ENCODE peak calls at places on chromosomes 5 and 9, in ten cellular contexts. V is fibroblast of lung, R is adrenal gland, F is neural crest cell, H is DND-41, M is mesothelial cell of epicardium, Y is GM06990, K is gastrocnemius medialis, U is heart right ventricle, O is AG04449. E is an unnamed sample.

GRCh38 chr9:3880851-3881250 is 355.1 kb upstream of the RFX3 start:
- DNase-seq in V (peak), R (no peak), F (no peak), H (no peak), M (no peak), Y (no peak), K (no peak), U (no peak), O (peak), E (no peak)

GRCh38 chr5:137294604-137295003 is 204.5 kb downstream of the SPOCK1 start:
- DNase-seq in V (no peak), R (no peak), F (no peak), H (no peak), M (no peak), Y (no peak), K (no peak), U (no peak), O (no peak), E (no peak)

GRCh38 chr9:137457406-137458193 is 1.5 kb downstream of the NSMF start:
- DNase-seq in V (no peak), R (peak), F (no peak), H (no peak), M (peak), Y (peak), K (no peak), U (no peak), O (no peak), E (no peak)

GRCh38 chr9:109277451-109277850 is 43.4 kb downstream of the EPB41L4B start:
- DNase-seq in V (no peak), R (no peak), F (no peak), H (no peak), M (no peak), Y (no peak), K (no peak), U (peak), O (no peak), E (no peak)

GRCh38 chr5:454936-455335 is 12.0 kb downstream of the EXOC3 start:
- DNase-seq in V (no peak), R (peak), F (no peak), H (no peak), M (no peak), Y (no peak), K (no peak), U (peak), O (no peak), E (no peak)

GRCh38 chr5:15598294-15598902 is 98.4 kb downstream of the FBXL7 start:
- DNase-seq in V (no peak), R (no peak), F (peak), H (peak), M (no peak), Y (no peak), K (no peak), U (no peak), O (no peak), E (peak)

GRCh38 chr9:37992924-37993349 is 76.1 kb downstream of the SHB start:
- DNase-seq in V (no peak), R (no peak), F (no peak), H (peak), M (no peak), Y (no peak), K (peak), U (no peak), O (no peak), E (no peak)

GRCh38 chr9:130857864-130858730 is 23.0 kb downstream of the ABL1 start:
- DNase-seq in V (peak), R (no peak), F (no peak), H (no peak), M (no peak), Y (no peak), K (peak), U (peak), O (peak), E (no peak)

GRCh38 chr9:16868706-16869105 is 1.8 kb downstream of the BNC2 start:
- DNase-seq in V (peak), R (no peak), F (no peak), H (no peak), M (no peak), Y (no peak), K (no peak), U (no peak), O (no peak), E (no peak)

GRCh38 chr5:154815684-154816247 is 34.6 kb downstream of the FAXDC2 start:
- DNase-seq in V (no peak), R (no peak), F (no peak), H (no peak), M (no peak), Y (no peak), K (no peak), U (no peak), O (no peak), E (no peak)

GRCh38 chr5:173582198-173583092 is 34.0 kb downstream of the BOD1 start:
- DNase-seq in V (peak), R (no peak), F (no peak), H (no peak), M (no peak), Y (no peak), K (no peak), U (no peak), O (no peak), E (no peak)

GRCh38 chr9:97632406-97632991 is 669 bp downstream of the TSTD2 start:
- DNase-seq in V (peak), R (no peak), F (peak), H (peak), M (no peak), Y (no peak), K (peak), U (peak), O (peak), E (peak)

GRCh38 chr5:38807570-38808461 is 38.0 kb upstream of the OSMR start:
- DNase-seq in V (peak), R (no peak), F (no peak), H (no peak), M (no peak), Y (no peak), K (no peak), U (no peak), O (no peak), E (no peak)

GRCh38 chr5:115556276-115556675 is 11.7 kb upstream of the FEM1C start:
- DNase-seq in V (no peak), R (no peak), F (no peak), H (no peak), M (no peak), Y (no peak), K (no peak), U (no peak), O (no peak), E (no peak)

GRCh38 chr9:93978498-93978897 is 23.3 kb upstream of the BARX1 start:
- DNase-seq in V (peak), R (no peak), F (no peak), H (no peak), M (no peak), Y (no peak), K (no peak), U (no peak), O (no peak), E (no peak)

GRCh38 chr5:147509041-147509709 is 693 bp downstream of the DPYSL3 start:
- DNase-seq in V (no peak), R (no peak), F (peak), H (no peak), M (peak), Y (peak), K (no peak), U (peak), O (no peak), E (peak)

GRCh38 chr9:126564716-126565115 is 49.0 kb upstream of the LMX1B start:
- DNase-seq in V (no peak), R (no peak), F (no peak), H (no peak), M (no peak), Y (no peak), K (no peak), U (no peak), O (no peak), E (no peak)
- TF ChIP-seq CTCF in V (no peak), R (no peak), F (peak), H (peak), M (no peak), Y (peak), K (no peak), U (no peak), O (no peak), E (no peak)

GRCh38 chr9:107237873-107238272 is 45.2 kb upstream of the RAD23B start:
- DNase-seq in V (no peak), R (no peak), F (no peak), H (no peak), M (no peak), Y (no peak), K (no peak), U (no peak), O (no peak), E (no peak)

GRCh38 chr9:107242073-107243063 is 40.7 kb upstream of the RAD23B start:
- DNase-seq in V (peak), R (no peak), F (no peak), H (no peak), M (no peak), Y (no peak), K (no peak), U (no peak), O (no peak), E (no peak)

GRCh38 chr9:107235765-107236442 is 47.2 kb upstream of the RAD23B start:
- DNase-seq in V (no peak), R (no peak), F (no peak), H (no peak), M (no peak), Y (no peak), K (no peak), U (no peak), O (no peak), E (no peak)

GRCh38 chr9:107240260-107240659 is 42.8 kb upstream of the RAD23B start:
- DNase-seq in V (no peak), R (no peak), F (no peak), H (no peak), M (no peak), Y (no peak), K (no peak), U (no peak), O (no peak), E (no peak)

DNA sequence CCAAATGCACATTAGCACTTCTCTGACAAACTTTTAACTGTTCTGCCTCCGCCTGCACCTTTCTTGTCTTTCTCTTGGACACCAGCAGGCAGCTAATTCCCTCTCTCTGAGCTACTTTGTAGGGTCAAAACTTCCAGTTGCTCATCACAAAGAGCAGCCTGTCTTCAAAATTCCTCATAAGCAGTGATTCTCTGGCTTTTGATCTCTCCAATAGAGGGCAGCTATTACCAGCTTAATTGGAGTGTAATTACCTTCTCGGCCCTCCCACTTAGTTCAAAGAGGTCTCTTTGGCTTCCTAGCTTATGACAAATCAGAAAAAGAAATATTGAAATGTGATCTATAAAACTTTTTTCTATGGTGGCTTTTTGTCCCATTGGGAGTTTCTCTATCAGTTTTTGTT is 43.6 kb upstream of the RAD23B start:
- DNase-seq in V (peak), R (no peak), F (no peak), H (no peak), M (no peak), Y (no peak), K (no peak), U (no peak), O (no peak), E (no peak)
- TF ChIP-seq CTCF in V (peak), R (peak), F (no peak), H (no peak), M (no peak), Y (peak), K (peak), U (no peak), O (no peak), E (no peak)

GRCh38 chr9:107874591-107875374 is 385.2 kb upstream of the KLF4 start:
- DNase-seq in V (no peak), R (no peak), F (no peak), H (no peak), M (no peak), Y (peak), K (no peak), U (no peak), O (no peak), E (no peak)

GRCh38 chr9:107870927-107871720 is 381.6 kb upstream of the KLF4 start:
- DNase-seq in V (no peak), R (no peak), F (no peak), H (no peak), M (no peak), Y (no peak), K (no peak), U (no peak), O (no peak), E (no peak)

GRCh38 chr9:107874137-107874536 is 384.6 kb upstream of the KLF4 start:
- DNase-seq in V (no peak), R (no peak), F (no peak), H (no peak), M (no peak), Y (no peak), K (no peak), U (no peak), O (no peak), E (no peak)

GRCh38 chr9:107870221-107870620 is 380.7 kb upstream of the KLF4 start:
- DNase-seq in V (no peak), R (no peak), F (no peak), H (no peak), M (no peak), Y (no peak), K (no peak), U (no peak), O (no peak), E (no peak)

GRCh38 chr9:107872457-107873192 is 383.1 kb upstream of the KLF4 start:
- DNase-seq in V (no peak), R (no peak), F (no peak), H (no peak), M (no peak), Y (no peak), K (no peak), U (no peak), O (no peak), E (no peak)
- TF ChIP-seq CTCF in V (no peak), R (no peak), F (no peak), H (no peak), M (no peak), Y (no peak), K (no peak), U (no peak), O (no peak), E (no peak)

GRCh38 chr5:132274050-132274869 is 16.8 kb downstream of the PDLIM4 start:
- DNase-seq in V (no peak), R (no peak), F (no peak), H (no peak), M (no peak), Y (no peak), K (no peak), U (no peak), O (no peak), E (no peak)
- TF ChIP-seq CTCF in V (no peak), R (no peak), F (no peak), H (no peak), M (no peak), Y (no peak), K (no peak), U (no peak), O (no peak), E (no peak)

DNA sequence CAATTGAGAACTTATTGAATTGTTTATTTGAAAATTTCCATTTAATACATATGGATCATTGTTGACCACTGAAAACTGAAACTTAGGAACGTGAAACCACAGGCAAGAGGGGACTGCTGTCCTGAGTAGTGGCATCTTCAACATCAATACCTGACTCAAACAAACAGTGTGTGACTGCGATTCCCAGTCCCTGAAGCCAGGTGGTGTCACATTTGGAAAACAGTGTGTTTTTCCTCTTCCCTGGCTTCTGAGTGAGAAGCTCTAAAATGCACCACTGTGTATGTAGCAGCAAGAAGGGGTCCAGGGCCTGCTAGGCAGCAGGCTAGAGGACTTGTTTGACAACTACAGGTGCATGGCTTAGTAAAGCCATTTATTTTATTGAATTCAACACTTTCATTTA is 10.8 kb downstream of the GAPT start:
- DNase-seq in V (no peak), R (no peak), F (no peak), H (no peak), M (no peak), Y (no peak), K (no peak), U (no peak), O (no peak), E (no peak)
- TF ChIP-seq CTCF in V (no peak), R (no peak), F (no peak), H (no peak), M (no peak), Y (no peak), K (no peak), U (no peak), O (no peak), E (no peak)

DNA sequence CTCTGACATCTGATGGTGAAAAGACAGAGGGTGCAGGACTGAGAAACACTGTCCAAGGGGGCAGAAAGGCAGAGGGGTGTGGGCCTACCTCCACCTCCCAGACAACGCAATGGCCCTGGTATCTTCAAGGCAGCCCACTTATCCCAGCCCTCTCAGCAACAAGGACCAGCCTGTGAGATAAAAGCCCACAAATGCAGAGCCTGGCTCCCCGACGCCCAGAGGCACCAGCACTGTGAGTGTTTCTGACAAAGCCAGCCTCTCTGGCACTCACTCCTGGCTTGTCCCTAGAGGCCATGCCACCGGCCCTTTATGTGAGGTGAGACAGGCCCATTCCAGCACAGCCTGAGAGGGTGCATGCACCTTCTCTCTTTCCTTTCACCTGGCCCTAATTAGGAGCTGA is 176.2 kb downstream of the MED10 start:
- DNase-seq in V (no peak), R (no peak), F (no peak), H (no peak), M (no peak), Y (no peak), K (no peak), U (no peak), O (no peak), E (no peak)
- TF ChIP-seq CTCF in V (no peak), R (no peak), F (no peak), H (no peak), M (no peak), Y (no peak), K (no peak), U (no peak), O (no peak), E (no peak)

DNA sequence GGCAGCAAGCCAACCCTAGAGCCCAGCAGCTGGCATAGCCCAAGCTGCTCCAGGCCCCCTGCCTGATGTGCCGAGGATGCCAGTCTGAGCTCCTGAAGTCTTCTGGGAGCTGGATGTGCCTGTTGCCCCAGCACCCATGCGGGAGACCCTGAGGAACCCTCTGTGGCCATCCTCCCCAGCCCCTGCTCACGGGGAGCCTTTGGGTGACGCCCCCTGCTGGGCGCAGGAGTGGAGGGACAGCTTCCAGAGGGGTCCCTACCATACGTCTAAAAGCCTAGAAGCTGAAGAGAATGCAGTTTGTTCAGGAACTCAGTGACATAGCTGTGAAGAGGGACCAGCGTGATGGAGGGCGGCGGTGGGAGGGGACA is 33.1 kb upstream of the MVB12B start:
- DNase-seq in V (no peak), R (no peak), F (no peak), H (peak), M (no peak), Y (no peak), K (no peak), U (no peak), O (no peak), E (no peak)
- TF ChIP-seq CTCF in V (peak), R (no peak), F (peak), H (peak), M (no peak), Y (peak), K (no peak), U (no peak), O (no peak), E (no peak)

E was measured in Calu3.